ENCODE peak calls at places on chromosome 5, in seven cellular contexts. E is stomach; T is CD8-positive, alpha-beta T cell; A is keratinocyte; H is GM23248; P is right cardiac atrium; Y is CD8-positive, alpha-beta memory T cell. G is an unnamed sample.

GRCh38 chr5:122458278-122458872 is 146.3 kb downstream of the SNCAIP start:
- DNase-seq in E (no peak), T (no peak), A (no peak), H (peak; percentile 49), P (no peak), Y (no peak), G (peak; percentile 5)

GRCh38 chr5:9716838-9717281 is 86.7 kb upstream of the TAS2R1 start:
- DNase-seq in E (no peak), T (no peak), A (no peak), H (peak; percentile 83), P (no peak), Y (no peak), G (no peak)

GRCh38 chr5:39167141-39167972 is 52.0 kb downstream of the FYB1 start:
- DNase-seq in E (no peak), T (no peak), A (no peak), H (peak; percentile 22), P (no peak), Y (no peak), G (no peak)

GRCh38 chr5:147918101-147918500 is 11.8 kb upstream of the C5orf46 start:
- DNase-seq in E (no peak), T (no peak), A (no peak), H (peak; percentile 22), P (no peak), Y (no peak), G (no peak)

GRCh38 chr5:146042628-146043279 is 62.6 kb downstream of the PLAC8L1 start:
- DNase-seq in E (no peak), T (no peak), A (peak; percentile 61), H (peak; percentile 36), P (no peak), Y (no peak), G (no peak)

GRCh38 chr5:38110130-38110529 is 148.2 kb upstream of the EGFLAM start:
- DNase-seq in E (no peak), T (no peak), A (no peak), H (no peak), P (no peak), Y (no peak), G (no peak)

GRCh38 chr5:132261881-132262845 is 4.7 kb downstream of the PDLIM4 start:
- DNase-seq in E (no peak), T (peak; percentile 3), A (no peak), H (no peak), P (no peak), Y (no peak), G (no peak)

GRCh38 chr5:180126716-180127681 is 55.4 kb upstream of the RNF130 start:
- DNase-seq in E (peak; percentile 39), T (peak; percentile 44), A (no peak), H (peak; percentile 24), P (peak; percentile 69), Y (no peak), G (peak; percentile 19)

GRCh38 chr5:122844916-122845252 is 529 bp upstream of the SNX24 start:
- DNase-seq in E (no peak), T (peak; percentile 5), A (no peak), H (no peak), P (no peak), Y (no peak), G (no peak)

GRCh38 chr5:146667633-146668032 is 151.6 kb upstream of the GPR151 start:
- DNase-seq in E (no peak), T (no peak), A (no peak), H (peak; percentile 70), P (no peak), Y (no peak), G (no peak)

GRCh38 chr5:170291324-170291847 is 6.2 kb downstream of the LCP2 start:
- DNase-seq in E (no peak), T (peak; percentile 29), A (no peak), H (no peak), P (no peak), Y (no peak), G (no peak)

GRCh38 chr5:144004146-144004545 is 166.3 kb downstream of the YIPF5 start:
- DNase-seq in E (no peak), T (no peak), A (no peak), H (no peak), P (no peak), Y (no peak), G (no peak)

GRCh38 chr5:116754556-116754955 is 179.9 kb upstream of the SEMA6A start:
- DNase-seq in E (no peak), T (no peak), A (peak; percentile 9), H (no peak), P (no peak), Y (no peak), G (no peak)

GRCh38 chr5:171272996-171273970 is 35.8 kb upstream of the TLX3 start:
- DNase-seq in E (no peak), T (no peak), A (no peak), H (peak; percentile 42), P (no peak), Y (no peak), G (no peak)

GRCh38 chr5:180284161-180284560 is 7.7 kb downstream of the MAPK9 start:
- DNase-seq in E (no peak), T (no peak), A (no peak), H (no peak), P (no peak), Y (no peak), G (no peak)

GRCh38 chr5:175088963-175089362 is 355.0 kb downstream of the DRD1 start:
- DNase-seq in E (no peak), T (no peak), A (no peak), H (no peak), P (no peak), Y (no peak), G (no peak)

GRCh38 chr5:14178671-14179211 is 35.6 kb downstream of the TRIO start:
- DNase-seq in E (no peak), T (no peak), A (no peak), H (peak; percentile 90), P (no peak), Y (no peak), G (no peak)

GRCh38 chr5:175778951-175779475 is 92.4 kb upstream of the CPLX2 start:
- DNase-seq in E (no peak), T (no peak), A (no peak), H (peak; percentile 13), P (no peak), Y (no peak), G (no peak)

GRCh38 chr5:580436-580835 is 31.7 kb upstream of the CEP72 start:
- DNase-seq in E (peak; percentile 17), T (no peak), A (no peak), H (no peak), P (no peak), Y (no peak), G (no peak)

GRCh38 chr5:579746-580366 is 32.3 kb upstream of the CEP72 start:
- DNase-seq in E (peak; percentile 24), T (no peak), A (no peak), H (no peak), P (no peak), Y (no peak), G (no peak)

GRCh38 chr5:575636-576035 is 36.5 kb upstream of the CEP72 start:
- DNase-seq in E (no peak), T (no peak), A (no peak), H (no peak), P (no peak), Y (no peak), G (no peak)

GRCh38 chr5:579211-579610 is 32.9 kb upstream of the CEP72 start:
- DNase-seq in E (peak; percentile 8), T (no peak), A (no peak), H (no peak), P (no peak), Y (no peak), G (no peak)

GRCh38 chr5:577800-578199 is 34.3 kb upstream of the CEP72 start:
- DNase-seq in E (no peak), T (no peak), A (no peak), H (no peak), P (no peak), Y (no peak), G (no peak)
- H3K27me3 ChIP-seq in E (peaks cover 68% of the 10 kb centered on the region), T (peaks cover 3% of the 10 kb centered on the region), A (peaks cover 12% of the 10 kb centered on the region), H (peaks cover 54% of the 10 kb centered on the region), P (no peaks in the 10 kb centered on the region), Y (peaks cover 4% of the 10 kb centered on the region), G (peaks cover 10% of the 10 kb centered on the region)

GRCh38 chr5:140256726-140257125 is 46.2 kb downstream of the PFDN1 start:
- DNase-seq in E (no peak), T (no peak), A (no peak), H (no peak), P (no peak), Y (no peak), G (no peak)
- H3K4me1 ChIP-seq in E (peaks cover 37% of the 10 kb centered on the region), T (peaks cover 8% of the 10 kb centered on the region), A (peaks cover 70% of the 10 kb centered on the region), H (peaks cover 41% of the 10 kb centered on the region), P (peaks cover 27% of the 10 kb centered on the region), Y (peaks cover 25% of the 10 kb centered on the region), G (peaks cover 16% of the 10 kb centered on the region)

DNA sequence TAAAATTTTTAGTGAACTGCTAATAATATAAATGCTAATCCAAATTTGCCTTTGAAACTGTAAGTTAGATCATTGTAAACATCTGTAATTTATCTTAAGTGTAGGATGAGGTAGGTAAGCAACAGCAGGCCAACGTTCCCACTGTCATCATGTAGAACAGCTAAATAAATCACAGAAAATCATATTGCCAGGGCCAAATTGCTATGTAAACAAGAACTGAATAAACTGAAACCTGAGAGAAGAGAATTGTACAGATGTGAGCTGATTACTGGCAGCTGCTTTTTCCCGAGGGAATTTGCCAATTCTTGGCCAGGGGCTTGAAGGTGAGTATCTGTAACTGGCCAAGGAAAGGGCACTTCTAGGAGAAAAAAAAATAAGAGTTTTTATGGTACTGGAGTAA is 97.7 kb downstream of the CDH10 start:
- DNase-seq in E (no peak), T (no peak), A (no peak), H (no peak), P (no peak), Y (no peak), G (no peak)
- H3K27me3 ChIP-seq in E (no peaks in the 10 kb centered on the region), T (no peaks in the 10 kb centered on the region), A (no peaks in the 10 kb centered on the region), H (no peaks in the 10 kb centered on the region), P (no peaks in the 10 kb centered on the region), Y (no peaks in the 10 kb centered on the region), G (no peaks in the 10 kb centered on the region)

GRCh38 chr5:17317499-17317898 is 100.1 kb downstream of the BASP1 start:
- DNase-seq in E (no peak), T (no peak), A (no peak), H (peak; percentile 21), P (no peak), Y (no peak), G (no peak)

GRCh38 chr5:17315710-17316221 is 98.3 kb downstream of the BASP1 start:
- DNase-seq in E (no peak), T (no peak), A (no peak), H (peak; percentile 83), P (no peak), Y (no peak), G (no peak)

GRCh38 chr5:17312358-17312757 is 94.9 kb downstream of the BASP1 start:
- DNase-seq in E (no peak), T (no peak), A (no peak), H (no peak), P (no peak), Y (no peak), G (no peak)

GRCh38 chr5:17314907-17315471 is 97.6 kb downstream of the BASP1 start:
- DNase-seq in E (no peak), T (no peak), A (no peak), H (peak; percentile 41), P (no peak), Y (no peak), G (no peak)

DNA sequence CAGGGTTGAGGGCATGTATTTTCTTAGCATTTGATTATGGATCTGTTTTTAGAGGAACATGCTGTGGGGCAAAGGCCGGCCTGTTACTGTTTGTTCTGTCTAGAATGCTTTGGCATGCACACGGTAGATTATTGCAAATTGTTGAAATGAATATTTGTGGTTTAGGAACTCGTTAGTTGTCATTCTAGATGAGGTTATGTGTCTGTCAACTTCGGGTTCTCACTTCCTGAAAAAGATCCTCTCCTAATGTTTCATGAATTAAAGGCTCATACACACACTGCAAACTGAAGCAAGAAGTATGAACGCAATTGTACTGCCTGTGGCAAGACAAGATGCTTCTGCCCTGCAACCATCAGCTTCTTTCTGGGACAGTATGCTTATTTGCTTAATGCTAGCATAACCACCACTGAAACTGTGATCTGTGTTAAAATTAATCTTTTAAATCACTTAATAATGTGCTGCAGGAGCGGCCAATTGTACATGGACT is 99.6 kb downstream of the BASP1 start:
- DNase-seq in E (no peak), T (no peak), A (no peak), H (peak; percentile 25), P (no peak), Y (no peak), G (no peak)
- H3K4me1 ChIP-seq in E (peaks cover 6% of the 10 kb centered on the region), T (no peaks in the 10 kb centered on the region), A (peaks cover 28% of the 10 kb centered on the region), H (peaks cover 30% of the 10 kb centered on the region), P (no peaks in the 10 kb centered on the region), Y (no peaks in the 10 kb centered on the region), G (no peaks in the 10 kb centered on the region)